ENCODE peak calls at places on chromosome 18, in nine cellular contexts. C, U, H, W, Y, S, B, E and R are unnamed samples.

GRCh38 chr18:70450658-70451253 is 161.9 kb downstream of the SOCS6 start:
- DNase-seq in B (no peak), Y (no peak), W (peak), E (no peak), U (no peak), C (peak), S (no peak), H (no peak), R (no peak)

GRCh38 chr18:30415903-30416302 is 626.6 kb downstream of the DSC3 start:
- DNase-seq in B (no peak), W (no peak), Y (no peak), H (no peak), E (no peak), S (no peak), U (no peak), C (no peak), R (no peak)

GRCh38 chr18:3230401-3231334 is 10.9 kb upstream of the MYOM1 start:
- DNase-seq in C (no peak), U (no peak), E (no peak), W (peak), H (no peak), S (peak), B (no peak), Y (no peak), R (no peak)

GRCh38 chr18:34729740-34730338 is 19.7 kb downstream of the DTNA start:
- DNase-seq in C (no peak), S (no peak), U (no peak), B (no peak), E (no peak), Y (no peak), W (no peak), H (no peak), R (no peak)

GRCh38 chr18:12287684-12288405 is 20.2 kb upstream of the TUBB6 start:
- DNase-seq in S (peak), Y (no peak), W (peak), B (no peak), C (peak), H (no peak), E (no peak), U (peak), R (no peak)

GRCh38 chr18:23453657-23454011 is 547 bp downstream of the RIOK3 start:
- DNase-seq in E (no peak), W (peak), Y (no peak), C (peak), U (no peak), H (no peak), B (no peak), S (no peak), R (no peak)

GRCh38 chr18:57445488-57446319 is 10.5 kb downstream of the ONECUT2 start:
- DNase-seq in C (no peak), B (no peak), Y (no peak), U (no peak), H (no peak), W (no peak), S (no peak), E (no peak), R (no peak)

GRCh38 chr18:24381126-24381525 is 16.5 kb downstream of the OSBPL1A start:
- DNase-seq in S (no peak), H (no peak), B (no peak), C (no peak), W (no peak), E (no peak), U (no peak), Y (no peak), R (no peak)

GRCh38 chr18:74918276-74918675 is 290.7 kb downstream of the PTGR3 start:
- DNase-seq in H (no peak), B (no peak), S (no peak), C (no peak), U (no peak), E (no peak), Y (no peak), W (no peak), R (no peak)

GRCh38 chr18:48028081-48028480 is 97.6 kb upstream of the SMAD2 start:
- DNase-seq in E (no peak), B (no peak), S (no peak), C (no peak), U (no peak), W (no peak), Y (no peak), H (no peak), R (no peak)

GRCh38 chr18:25896178-25896780 is 194.1 kb downstream of the SS18 start:
- DNase-seq in H (no peak), C (peak), U (no peak), B (no peak), W (peak), S (peak), Y (no peak), E (peak), R (peak)

GRCh38 chr18:31835528-31836138 is 75.0 kb upstream of the SLC25A52 start:
- DNase-seq in H (no peak), B (no peak), S (no peak), Y (no peak), E (no peak), W (peak), U (no peak), C (peak), R (no peak)

GRCh38 chr18:66523219-66523991 is 80.5 kb downstream of the CDH19 start:
- DNase-seq in B (no peak), E (no peak), W (no peak), S (no peak), C (no peak), U (no peak), Y (no peak), H (no peak), R (no peak)

GRCh38 chr18:61612517-61612916 is 279.3 kb downstream of the CDH20 start:
- DNase-seq in S (no peak), C (no peak), H (no peak), E (no peak), B (no peak), W (no peak), Y (no peak), U (no peak), R (no peak)

GRCh38 chr18:1965541-1965940 is 605.8 kb downstream of the METTL4 start:
- DNase-seq in S (no peak), C (no peak), H (no peak), B (no peak), W (no peak), Y (no peak), U (no peak), E (no peak), R (no peak)

GRCh38 chr18:47480166-47480565 is 228.7 kb upstream of the SKOR2 start:
- DNase-seq in C (no peak), U (no peak), W (no peak), Y (no peak), E (no peak), S (no peak), B (no peak), H (no peak), R (no peak)

GRCh38 chr18:49819768-49820662 is 6.7 kb upstream of the ACAA2 start:
- DNase-seq in B (no peak), U (no peak), S (no peak), E (no peak), H (no peak), Y (no peak), W (no peak), C (no peak), R (peak)

GRCh38 chr18:48049757-48050156 is 119.3 kb upstream of the SMAD2 start:
- DNase-seq in E (no peak), U (peak), B (no peak), Y (no peak), W (no peak), S (no peak), C (no peak), H (no peak), R (no peak)